ENCODE peak calls at places on chromosomes 6 and 20, in eight cellular contexts. E, H, Q, A, R, W, X and T are unnamed samples. For H3K4me1, the result is how much of the 10 kb centered on the place peaks cover.

GRCh38 chr6:10543488-10543887 is 22.3 kb downstream of the GCNT2 start:
- DNase-seq in E (no peak), A (no peak), W (no peak), H (no peak), R (no peak), Q (no peak), X (no peak), T (no peak)

GRCh38 chr6:42404494-42404893 is 47.2 kb downstream of the TRERF1 start:
- DNase-seq in X (peak), E (peak), Q (no peak), A (peak), H (no peak), R (no peak), W (peak), T (peak)

GRCh38 chr6:170279426-170279825 is 11.5 kb downstream of the DLL1 start:
- DNase-seq in Q (no peak), A (no peak), H (no peak), E (no peak), W (no peak), X (no peak), R (no peak), T (peak)

GRCh38 chr6:144223686-144224085 is 61.4 kb upstream of the UTRN start:
- DNase-seq in E (no peak), X (no peak), A (no peak), R (no peak), Q (no peak), W (no peak), H (no peak), T (no peak)

GRCh38 chr6:169172435-169172834 is 81.2 kb downstream of the THBS2 start:
- DNase-seq in H (peak), X (no peak), E (peak), A (peak), W (peak), R (peak), Q (no peak), T (no peak)

GRCh38 chr6:37620519-37620918 is 77.2 kb downstream of the MDGA1 start:
- DNase-seq in A (no peak), R (no peak), W (no peak), H (peak), Q (no peak), X (no peak), E (no peak), T (no peak)

GRCh38 chr20:33287884-33288283 is 4.9 kb downstream of the BPIFB1 start:
- DNase-seq in Q (no peak), H (no peak), E (no peak), X (no peak), A (no peak), W (no peak), R (no peak), T (no peak)

GRCh38 chr6:40350193-40350941 is 236.8 kb downstream of the LRFN2 start:
- DNase-seq in W (no peak), R (no peak), H (no peak), A (no peak), E (no peak), Q (no peak), X (no peak), T (no peak)

GRCh38 chr6:152401978-152402377 is 235.2 kb downstream of the SYNE1 start:
- DNase-seq in H (peak), A (peak), Q (no peak), X (no peak), W (peak), R (peak), E (peak), T (no peak)

GRCh38 chr20:4160761-4161305 is 145.5 kb upstream of the RNF24 start:
- DNase-seq in A (no peak), H (peak), Q (no peak), R (peak), W (peak), X (no peak), E (peak), T (peak)

GRCh38 chr6:8000080-8001035 is 63.8 kb downstream of the BLOC1S5 start:
- DNase-seq in Q (no peak), X (no peak), H (no peak), E (no peak), W (no peak), A (no peak), R (no peak), T (no peak)

GRCh38 chr20:59662856-59663512 is 58.6 kb downstream of the PHACTR3 start:
- DNase-seq in Q (no peak), R (no peak), X (peak), A (no peak), W (no peak), E (no peak), H (no peak), T (no peak)

GRCh38 chr6:36968266-36968977 is 13.9 kb downstream of the PI16 start:
- DNase-seq in Q (no peak), R (no peak), E (no peak), X (peak), A (peak), W (no peak), H (no peak), T (no peak)

GRCh38 chr6:26195924-26196845 is 109.0 kb downstream of the HFE start:
- DNase-seq in Q (no peak), X (peak), H (no peak), A (peak), E (peak), R (no peak), W (peak), T (no peak)

DNA sequence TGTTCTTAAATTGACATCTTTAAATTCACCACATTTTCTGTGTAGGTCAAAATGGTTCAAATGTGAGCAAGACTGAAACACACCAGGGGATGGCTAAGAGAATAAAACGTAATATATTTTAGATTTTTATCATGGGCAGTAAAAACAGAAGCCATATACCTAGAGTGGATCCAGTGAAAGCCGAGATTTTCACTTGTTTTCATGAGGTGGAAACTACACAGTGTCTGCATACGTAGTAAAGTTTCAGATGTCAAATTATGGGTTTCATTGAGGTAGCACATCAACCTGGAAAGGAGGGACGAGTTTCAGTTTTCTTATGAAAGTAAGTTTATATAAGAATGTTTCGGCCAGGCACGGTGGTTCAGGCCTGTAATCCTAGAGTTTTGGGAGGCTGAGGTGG is 25.9 kb downstream of the METTL24 start:
- DNase-seq in R (no peak), W (no peak), A (no peak), H (no peak), Q (no peak), X (no peak), E (no peak), T (no peak)
- H3K4me1 ChIP-seq in R (under half), W (under half), A (under half), H (under half), Q (under half), X (under half), E (under half), T (under half)

DNA sequence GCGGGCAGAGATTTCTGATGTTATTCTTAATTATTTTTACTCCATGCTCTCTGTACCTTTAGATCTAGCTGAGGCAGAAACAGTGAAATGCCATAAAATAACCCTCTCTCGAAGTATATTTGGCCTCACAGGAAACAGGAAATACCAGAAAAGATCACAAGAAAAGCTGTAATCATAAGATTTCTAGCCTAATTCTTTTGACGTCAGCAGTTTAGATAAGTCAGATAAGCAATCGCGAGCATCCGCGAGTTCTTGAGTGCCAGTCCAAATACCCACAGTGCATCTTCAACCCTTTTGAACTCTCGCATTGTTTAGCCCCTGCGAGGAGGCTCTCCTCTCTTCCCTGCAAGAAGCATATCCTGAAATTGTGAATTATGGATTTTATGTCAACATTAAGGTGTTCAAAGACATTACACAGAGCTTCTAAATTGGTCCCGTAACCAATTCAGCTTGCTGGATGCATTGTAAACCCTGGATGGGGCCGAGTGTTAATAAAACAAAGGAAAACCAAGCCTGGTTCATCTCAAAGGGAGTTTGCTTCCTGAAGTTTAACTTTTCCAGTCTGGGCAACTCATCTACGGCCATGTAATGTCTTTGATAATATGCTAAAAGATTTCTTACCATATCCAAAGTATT is 198.9 kb downstream of the MTFR2 start:
- DNase-seq in X (no peak), A (no peak), W (peak), Q (no peak), R (peak), E (no peak), H (no peak), T (no peak)
- H3K4me1 ChIP-seq in X (under half), A (under half), W (under half), Q (under half), R (under half), E (under half), H (under half), T (under half)

GRCh38 chr20:50730765-50731054 is 670 bp upstream of the PARD6B start:
- DNase-seq in X (no peak), Q (no peak), A (no peak), H (no peak), E (no peak), W (no peak), R (no peak), T (no peak)

GRCh38 chr20:50727792-50728485 is 3.4 kb upstream of the PARD6B start:
- DNase-seq in R (no peak), Q (no peak), A (no peak), E (no peak), H (no peak), X (no peak), W (no peak), T (peak)

GRCh38 chr20:50728486-50728980 is 2.8 kb upstream of the PARD6B start:
- DNase-seq in E (no peak), A (no peak), Q (no peak), W (no peak), H (no peak), X (no peak), R (peak), T (no peak)

GRCh38 chr20:50729925-50730764 is 1.2 kb upstream of the PARD6B start:
- DNase-seq in E (peak), W (no peak), X (peak), Q (no peak), H (no peak), A (no peak), R (peak), T (no peak)

DNA sequence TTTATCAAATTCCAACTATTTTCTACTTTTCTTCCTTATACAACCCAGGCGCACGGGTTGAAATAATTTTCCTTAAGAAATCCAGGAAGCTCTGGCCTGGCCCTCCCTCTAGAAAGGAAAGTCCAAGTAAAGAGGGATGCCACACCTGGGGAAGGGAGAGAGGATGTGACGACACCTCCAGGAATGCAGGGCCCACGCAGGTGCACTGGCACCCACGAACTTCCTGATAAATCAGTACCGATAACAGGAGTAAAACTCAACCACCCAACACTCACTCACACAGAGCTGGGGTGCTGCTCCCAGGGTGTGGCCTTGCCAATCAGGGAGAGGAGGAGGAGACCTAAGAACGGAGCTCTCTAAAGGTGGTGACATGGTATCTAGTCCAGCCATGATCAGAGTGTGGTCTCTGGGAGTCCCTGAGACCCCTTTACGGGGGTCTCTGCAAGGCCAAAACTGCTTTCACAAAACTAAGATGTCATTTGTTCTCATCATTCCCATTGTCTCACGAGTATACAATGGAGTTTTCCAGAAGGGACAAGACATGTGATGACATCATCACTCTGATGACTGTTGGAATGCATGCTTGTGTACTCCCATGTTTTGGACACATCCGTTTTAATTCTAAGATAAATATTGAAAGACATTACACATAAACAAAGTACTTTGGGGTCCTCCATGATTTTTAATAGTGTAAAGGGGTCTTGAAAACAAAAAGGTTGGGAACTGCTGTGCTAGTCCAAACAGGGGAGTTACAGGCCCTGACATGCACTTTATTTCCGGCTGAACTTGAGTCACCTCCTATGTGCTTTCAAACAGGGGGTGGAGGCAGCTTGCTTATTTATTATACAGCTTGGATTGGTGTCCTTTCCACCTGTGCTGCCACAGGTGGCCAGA is 2.2 kb upstream of the PARD6B start:
- DNase-seq in W (no peak), Q (no peak), E (peak), A (peak), H (no peak), X (peak), R (peak), T (no peak)
- H3K4me1 ChIP-seq in W (under half), Q (under half), E (half or more), A (half or more), H (under half), X (under half), R (under half), T (under half)

GRCh38 chr20:831251-831650 is 2.3 kb upstream of the FAM110A start:
- DNase-seq in W (no peak), A (no peak), R (no peak), X (no peak), Q (no peak), H (no peak), E (no peak), T (no peak)
- H3K4me1 ChIP-seq in W (under half), A (under half), R (under half), X (under half), Q (under half), H (under half), E (under half), T (under half)

GRCh38 chr6:15400572-15401004 is 154.7 kb downstream of the JARID2 start:
- DNase-seq in X (peak), Q (no peak), A (no peak), R (peak), H (peak), E (peak), W (peak), T (peak)
- H3K4me1 ChIP-seq in X (under half), Q (under half), A (under half), R (under half), H (under half), E (under half), W (under half), T (under half)

GRCh38 chr20:47327711-47328110 is 28.8 kb downstream of the ZMYND8 start:
- DNase-seq in W (no peak), A (no peak), E (no peak), X (no peak), R (no peak), Q (no peak), H (no peak), T (no peak)
- H3K4me1 ChIP-seq in W (under half), A (under half), E (under half), X (under half), R (under half), Q (under half), H (under half), T (under half)

GRCh38 chr6:108671175-108671574 is 110.5 kb downstream of the FOXO3 start:
- DNase-seq in R (no peak), H (no peak), Q (no peak), W (no peak), X (no peak), E (no peak), A (no peak), T (no peak)
- H3K4me1 ChIP-seq in R (under half), H (under half), Q (under half), W (under half), X (under half), E (under half), A (under half), T (half or more)

GRCh38 chr6:106522557-106522956 is 106.7 kb downstream of the RTN4IP1 start:
- DNase-seq in R (no peak), Q (no peak), W (no peak), A (no peak), E (no peak), H (no peak), X (no peak), T (no peak)

GRCh38 chr6:106518748-106519147 is 110.5 kb downstream of the RTN4IP1 start:
- DNase-seq in A (no peak), H (no peak), R (no peak), W (no peak), E (no peak), Q (no peak), X (no peak), T (no peak)

GRCh38 chr6:106517699-106518098 is 111.6 kb downstream of the RTN4IP1 start:
- DNase-seq in R (no peak), E (no peak), X (no peak), A (no peak), W (no peak), H (no peak), Q (no peak), T (no peak)

GRCh38 chr6:106520711-106521367 is 108.5 kb downstream of the RTN4IP1 start:
- DNase-seq in X (peak), H (no peak), A (no peak), E (no peak), R (no peak), W (no peak), Q (no peak), T (no peak)

DNA sequence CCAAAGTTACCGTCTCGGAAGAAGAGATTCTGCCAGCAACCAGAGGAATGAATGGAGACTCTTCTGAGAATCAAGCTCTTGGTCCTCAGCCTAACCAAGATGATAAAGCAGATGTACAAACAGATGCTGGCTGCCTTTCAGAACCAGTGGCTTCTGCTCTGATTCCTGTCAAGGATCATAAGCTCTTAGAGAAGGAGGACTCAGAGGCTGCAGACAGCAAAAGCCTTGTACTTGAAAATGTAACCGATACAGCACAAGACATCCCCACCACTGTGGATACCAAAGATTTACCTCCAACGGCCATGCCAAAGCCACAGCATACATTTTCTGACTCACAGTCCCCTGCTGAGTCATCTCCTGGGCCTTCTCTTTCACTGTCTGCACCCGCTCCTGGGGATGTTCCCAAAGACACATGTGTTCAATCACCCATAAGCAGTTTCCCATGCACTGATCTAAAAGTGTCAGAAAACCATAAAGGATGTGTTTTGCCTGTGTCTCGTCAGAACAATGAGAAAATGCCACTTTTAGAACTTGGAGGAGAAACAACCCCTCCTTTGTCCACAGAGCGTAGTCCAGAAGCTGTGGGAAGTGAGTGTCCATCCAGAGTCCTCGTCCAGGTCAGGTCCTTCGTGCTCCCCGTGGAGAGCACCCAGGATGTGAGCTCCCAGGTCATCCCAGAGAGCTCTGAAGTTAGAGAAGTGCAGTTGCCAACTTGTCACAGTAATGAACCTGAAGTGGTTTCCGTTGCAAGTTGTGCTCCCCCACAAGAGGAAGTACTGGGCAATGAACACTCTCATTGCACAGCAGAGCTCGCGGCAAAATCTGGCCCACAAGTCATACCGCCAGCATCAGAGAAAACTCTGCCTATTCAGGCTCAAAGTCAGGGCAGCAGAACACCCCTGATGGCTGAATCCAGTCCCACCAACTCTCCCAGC is 109.6 kb downstream of the RTN4IP1 start:
- DNase-seq in H (peak), X (no peak), R (peak), W (peak), A (peak), Q (no peak), E (peak), T (no peak)
- H3K4me1 ChIP-seq in H (under half), X (under half), R (under half), W (under half), A (under half), Q (under half), E (under half), T (under half)

GRCh38 chr6:108946695-108947094 is 98.5 kb downstream of the ARMC2 start:
- DNase-seq in X (no peak), E (no peak), W (peak), A (no peak), Q (no peak), H (no peak), R (no peak), T (no peak)
- H3K4me1 ChIP-seq in X (under half), E (under half), W (under half), A (under half), Q (under half), H (under half), R (under half), T (half or more)

GRCh38 chr6:39199541-39199940 is 29.7 kb downstream of the KCNK5 start:
- DNase-seq in A (no peak), R (no peak), Q (no peak), X (no peak), W (no peak), H (no peak), E (no peak), T (no peak)

GRCh38 chr6:39200498-39201020 is 28.7 kb downstream of the KCNK5 start:
- DNase-seq in X (no peak), Q (no peak), R (no peak), A (no peak), H (no peak), E (peak), W (no peak), T (peak)

GRCh38 chr6:39197521-39198500 is 31.5 kb downstream of the KCNK5 start:
- DNase-seq in E (no peak), Q (no peak), X (no peak), W (no peak), R (no peak), H (no peak), A (no peak), T (no peak)

GRCh38 chr6:39202166-39202565 is 27.1 kb downstream of the KCNK5 start:
- DNase-seq in R (no peak), W (no peak), Q (no peak), E (no peak), H (no peak), A (no peak), X (no peak), T (peak)

DNA sequence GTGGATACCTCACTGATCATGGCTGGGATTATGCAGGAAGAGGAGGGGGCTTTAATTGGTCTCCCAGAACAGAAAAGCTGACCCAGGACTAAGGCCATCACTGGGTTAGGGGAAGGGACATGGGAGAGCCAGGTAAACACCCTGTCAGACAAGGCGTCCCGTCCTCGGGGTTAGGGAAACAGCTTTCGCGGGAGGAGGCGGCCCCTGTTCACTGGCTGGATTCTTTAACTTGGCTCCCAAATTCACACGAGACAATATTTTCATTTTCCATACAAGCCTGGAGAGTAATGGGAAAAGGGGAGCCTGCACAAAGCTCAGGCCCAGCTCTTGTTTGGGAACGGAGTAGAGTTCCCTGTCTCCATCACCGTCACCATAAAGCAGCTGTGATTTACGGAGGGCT is 29.3 kb downstream of the KCNK5 start:
- DNase-seq in H (no peak), Q (no peak), W (no peak), E (no peak), R (no peak), X (no peak), A (no peak), T (no peak)
- H3K4me1 ChIP-seq in H (under half), Q (under half), W (under half), E (under half), R (under half), X (under half), A (under half), T (under half)